ENCODE peak calls at places on chromosome 15, in seven cellular contexts. S, Z, X, I, O, G and W are unnamed samples.

GRCh38 chr15:78419331-78419730 is 18.7 kb upstream of the IREB2 start:
- DNase-seq in S (no peak), Z (no peak), X (no peak), I (no peak), O (no peak), G (no peak), W (no peak)

GRCh38 chr15:29139540-29140459 is 129.8 kb downstream of the NSMCE3 start:
- DNase-seq in S (peak), Z (peak), X (no peak), I (peak), O (no peak), G (peak), W (no peak)

GRCh38 chr15:63195257-63196023 is 6.0 kb downstream of the RAB8B start:
- DNase-seq in S (no peak), Z (no peak), X (no peak), I (no peak), O (no peak), G (peak), W (no peak)

GRCh38 chr15:29863438-29863837 is 41.2 kb upstream of the TJP1 start:
- DNase-seq in S (no peak), Z (no peak), X (no peak), I (no peak), O (no peak), G (no peak), W (no peak)

GRCh38 chr15:78976691-78977090 is 31.8 kb upstream of the CTSH start:
- DNase-seq in S (no peak), Z (no peak), X (no peak), I (no peak), O (no peak), G (no peak), W (no peak)

GRCh38 chr15:75195122-75195765 is 6.4 kb upstream of the C15orf39 start:
- DNase-seq in S (peak), Z (no peak), X (no peak), I (peak), O (peak), G (no peak), W (no peak)

GRCh38 chr15:76333720-76334437 is 2.7 kb upstream of the ISL2 start:
- DNase-seq in S (peak), Z (peak), X (no peak), I (no peak), O (no peak), G (no peak), W (no peak)

GRCh38 chr15:43107741-43108140 is 1.9 kb upstream of the UBR1 start:
- DNase-seq in S (no peak), Z (no peak), X (no peak), I (no peak), O (no peak), G (no peak), W (no peak)

GRCh38 chr15:88202231-88202630 is 54.3 kb downstream of the NTRK3 start:
- DNase-seq in S (no peak), Z (no peak), X (no peak), I (peak), O (no peak), G (peak), W (no peak)

GRCh38 chr15:92451225-92451825 is 57.6 kb downstream of the ST8SIA2 start:
- DNase-seq in S (no peak), Z (no peak), X (peak), I (no peak), O (no peak), G (no peak), W (no peak)

GRCh38 chr15:37638139-37638538 is 296.3 kb upstream of the TMCO5A start:
- DNase-seq in S (no peak), Z (no peak), X (no peak), I (no peak), O (no peak), G (no peak), W (no peak)

GRCh38 chr15:41772720-41773331 is 1.5 kb upstream of the MAPKBP1 start:
- DNase-seq in S (peak), Z (peak), X (peak), I (peak), O (peak), G (peak), W (no peak)

GRCh38 chr15:38627684-38628277 is 63.2 kb upstream of the RASGRP1 start:
- DNase-seq in S (no peak), Z (no peak), X (no peak), I (peak), O (no peak), G (no peak), W (no peak)

GRCh38 chr15:36769110-36769509 is 189.7 kb downstream of the CDIN1 start:
- DNase-seq in S (no peak), Z (peak), X (peak), I (peak), O (no peak), G (peak), W (no peak)

GRCh38 chr15:43317566-43318184 is 12.7 kb downstream of the LCMT2 start:
- DNase-seq in S (no peak), Z (peak), X (no peak), I (no peak), O (no peak), G (no peak), W (no peak)

GRCh38 chr15:70093481-70094309 is 4.0 kb downstream of the TLE3 start:
- DNase-seq in S (no peak), Z (peak), X (no peak), I (peak), O (no peak), G (peak), W (no peak)

GRCh38 chr15:70090436-70091291 is 7.1 kb downstream of the TLE3 start:
- DNase-seq in S (no peak), Z (no peak), X (no peak), I (no peak), O (no peak), G (no peak), W (no peak)

GRCh38 chr15:70093070-70093469 is 4.6 kb downstream of the TLE3 start:
- DNase-seq in S (no peak), Z (no peak), X (no peak), I (peak), O (no peak), G (no peak), W (no peak)

GRCh38 chr15:70091649-70092461 is 5.9 kb downstream of the TLE3 start:
- DNase-seq in S (peak), Z (peak), X (no peak), I (peak), O (no peak), G (no peak), W (no peak)

DNA sequence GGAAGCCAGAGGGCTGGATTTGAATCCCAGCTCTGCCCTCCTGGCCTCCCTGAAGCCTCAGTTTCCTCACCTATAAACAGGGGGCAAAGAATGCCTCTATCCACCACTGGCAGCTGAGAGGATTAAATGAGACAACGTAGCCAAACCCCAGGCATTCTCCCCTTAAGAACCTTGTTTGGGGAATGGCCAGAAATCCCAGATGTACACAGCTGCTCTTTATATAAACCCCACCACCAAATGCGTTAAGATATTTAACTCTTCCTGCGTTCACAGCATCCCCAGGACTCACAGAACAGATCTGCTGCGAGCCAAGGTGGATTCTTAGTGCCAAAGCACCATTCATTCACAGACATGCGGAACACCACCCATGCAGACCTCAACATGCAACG is 5.3 kb downstream of the TLE3 start:
- DNase-seq in S (no peak), Z (no peak), X (peak), I (peak), O (no peak), G (no peak), W (no peak)
- H3K4me3 ChIP-seq in S (no peak), Z (no peak), X (peak), I (no peak), O (no peak), G (no peak), W (no peak)

GRCh38 chr15:89751748-89752147 is 699 bp upstream of the MESP1 start:
- DNase-seq in S (no peak), Z (no peak), X (no peak), I (no peak), O (no peak), G (no peak), W (no peak)
- H3K4me3 ChIP-seq in S (no peak), Z (no peak), X (no peak), I (no peak), O (no peak), G (no peak), W (no peak)

GRCh38 chr15:90955911-90956310 is 1.2 kb downstream of the RCCD1 start:
- DNase-seq in S (no peak), Z (no peak), X (no peak), I (no peak), O (no peak), G (no peak), W (no peak)
- H3K4me3 ChIP-seq in S (peak), Z (no peak), X (no peak), I (no peak), O (peak), G (no peak), W (no peak)

GRCh38 chr15:101122266-101122665 is 129.6 kb downstream of the CHSY1 start:
- DNase-seq in S (no peak), Z (no peak), X (no peak), I (no peak), O (no peak), G (no peak), W (no peak)
- H3K4me3 ChIP-seq in S (no peak), Z (no peak), X (no peak), I (no peak), O (no peak), G (no peak), W (peak)

GRCh38 chr15:59218099-59218498 is 11.5 kb downstream of the LDHAL6B start:
- DNase-seq in S (no peak), Z (no peak), X (no peak), I (no peak), O (no peak), G (no peak), W (no peak)
- H3K4me3 ChIP-seq in S (no peak), Z (no peak), X (no peak), I (no peak), O (no peak), G (no peak), W (no peak)

GRCh38 chr15:45112143-45112591 is 1.8 kb downstream of the DUOX2 start:
- DNase-seq in S (no peak), Z (no peak), X (no peak), I (no peak), O (no peak), G (no peak), W (no peak)
- H3K4me3 ChIP-seq in S (no peak), Z (no peak), X (no peak), I (peak), O (no peak), G (no peak), W (peak)

GRCh38 chr15:86802244-86802643 is 722.6 kb downstream of the AGBL1 start:
- DNase-seq in S (no peak), Z (no peak), X (no peak), I (no peak), O (no peak), G (no peak), W (no peak)

GRCh38 chr15:86797135-86797534 is 717.5 kb downstream of the AGBL1 start:
- DNase-seq in S (no peak), Z (no peak), X (no peak), I (no peak), O (no peak), G (no peak), W (no peak)

GRCh38 chr15:86799226-86799625 is 719.6 kb downstream of the AGBL1 start:
- DNase-seq in S (no peak), Z (no peak), X (no peak), I (no peak), O (no peak), G (no peak), W (no peak)
- H3K4me3 ChIP-seq in S (no peak), Z (no peak), X (no peak), I (no peak), O (no peak), G (no peak), W (no peak)

GRCh38 chr15:60118146-60118545 is 114.0 kb downstream of the FOXB1 start:
- DNase-seq in S (no peak), Z (no peak), X (no peak), I (no peak), O (no peak), G (no peak), W (no peak)

GRCh38 chr15:60120100-60120499 is 116.0 kb downstream of the FOXB1 start:
- DNase-seq in S (no peak), Z (no peak), X (no peak), I (no peak), O (no peak), G (no peak), W (no peak)

GRCh38 chr15:60119101-60119500 is 115.0 kb downstream of the FOXB1 start:
- DNase-seq in S (no peak), Z (no peak), X (no peak), I (no peak), O (no peak), G (no peak), W (no peak)

GRCh38 chr15:60116456-60117089 is 112.5 kb downstream of the FOXB1 start:
- DNase-seq in S (no peak), Z (no peak), X (no peak), I (no peak), O (no peak), G (no peak), W (no peak)

GRCh38 chr15:60118564-60119080 is 114.5 kb downstream of the FOXB1 start:
- DNase-seq in S (no peak), Z (no peak), X (no peak), I (no peak), O (no peak), G (no peak), W (no peak)
- H3K4me3 ChIP-seq in S (no peak), Z (no peak), X (no peak), I (no peak), O (no peak), G (no peak), W (no peak)